ENCODE peak calls at places on chromosomes 3 and 15, in six cellular contexts. E is mammary epithelial cell, H is mesendoderm, X is trophoblast cell, Z is GM12878, J is astrocyte. I is an unnamed sample.

GRCh38 chr3:100325827-100326226 is 8.7 kb upstream of the NIT2 start:
- DNase-seq in E (no peak), H (no peak), X (no peak), Z (no peak), J (no peak), I (no peak)

GRCh38 chr3:82287562-82287961 is 526.1 kb upstream of the GBE1 start:
- DNase-seq in E (no peak), H (no peak), X (no peak), Z (no peak), J (no peak), I (no peak)

GRCh38 chr3:197465996-197466549 is 89.7 kb downstream of the BDH1 start:
- DNase-seq in E (peak; percentile 61), H (no peak), X (peak; percentile 85), Z (no peak), J (peak; percentile 85), I (peak; percentile 79)

GRCh38 chr15:99495430-99496301 is 70.1 kb upstream of the MEF2A start:
- DNase-seq in E (no peak), H (no peak), X (no peak), Z (no peak), J (no peak), I (no peak)

GRCh38 chr3:38836561-38836960 is 20.5 kb upstream of the SCN10A start:
- DNase-seq in E (no peak), H (peak; percentile 76), X (no peak), Z (no peak), J (no peak), I (no peak)

GRCh38 chr3:186079925-186080324 is 29.0 kb downstream of the ETV5 start:
- DNase-seq in E (no peak), H (peak; percentile 88), X (no peak), Z (no peak), J (no peak), I (no peak)

GRCh38 chr3:116087431-116087830 is 357.9 kb downstream of the LSAMP start:
- DNase-seq in E (no peak), H (no peak), X (no peak), Z (no peak), J (no peak), I (no peak)

GRCh38 chr3:111923095-111923771 is 55.6 kb upstream of the ABHD10 start:
- DNase-seq in E (peak; percentile 87), H (no peak), X (peak; percentile 69), Z (no peak), J (no peak), I (no peak)

GRCh38 chr3:128999104-128999503 is 2.0 kb upstream of the EFCC1 start:
- DNase-seq in E (no peak), H (no peak), X (no peak), Z (no peak), J (no peak), I (no peak)
- H3K4me2 ChIP-seq in E (no peak overlapping the region), H (no peak overlapping the region), X (no peak overlapping the region), Z (no peak overlapping the region), J (no peak overlapping the region), I (no peak overlapping the region)

GRCh38 chr15:26771168-26771916 is 1.5 kb downstream of the GABRB3 start:
- DNase-seq in E (no peak), H (peak; percentile 91), X (no peak), Z (no peak), J (no peak), I (peak; percentile 8)

GRCh38 chr15:26773917-26774316 is 1.1 kb upstream of the GABRB3 start:
- DNase-seq in E (no peak), H (peak; percentile 85), X (no peak), Z (no peak), J (no peak), I (no peak)

GRCh38 chr15:26773485-26773877 is 615 bp upstream of the GABRB3 start:
- DNase-seq in E (no peak), H (peak; percentile 67), X (no peak), Z (no peak), J (no peak), I (no peak)

GRCh38 chr15:26771917-26772587 is 814 bp downstream of the GABRB3 start:
- DNase-seq in E (no peak), H (no peak), X (no peak), Z (no peak), J (peak; percentile 2), I (peak; percentile 20)

DNA sequence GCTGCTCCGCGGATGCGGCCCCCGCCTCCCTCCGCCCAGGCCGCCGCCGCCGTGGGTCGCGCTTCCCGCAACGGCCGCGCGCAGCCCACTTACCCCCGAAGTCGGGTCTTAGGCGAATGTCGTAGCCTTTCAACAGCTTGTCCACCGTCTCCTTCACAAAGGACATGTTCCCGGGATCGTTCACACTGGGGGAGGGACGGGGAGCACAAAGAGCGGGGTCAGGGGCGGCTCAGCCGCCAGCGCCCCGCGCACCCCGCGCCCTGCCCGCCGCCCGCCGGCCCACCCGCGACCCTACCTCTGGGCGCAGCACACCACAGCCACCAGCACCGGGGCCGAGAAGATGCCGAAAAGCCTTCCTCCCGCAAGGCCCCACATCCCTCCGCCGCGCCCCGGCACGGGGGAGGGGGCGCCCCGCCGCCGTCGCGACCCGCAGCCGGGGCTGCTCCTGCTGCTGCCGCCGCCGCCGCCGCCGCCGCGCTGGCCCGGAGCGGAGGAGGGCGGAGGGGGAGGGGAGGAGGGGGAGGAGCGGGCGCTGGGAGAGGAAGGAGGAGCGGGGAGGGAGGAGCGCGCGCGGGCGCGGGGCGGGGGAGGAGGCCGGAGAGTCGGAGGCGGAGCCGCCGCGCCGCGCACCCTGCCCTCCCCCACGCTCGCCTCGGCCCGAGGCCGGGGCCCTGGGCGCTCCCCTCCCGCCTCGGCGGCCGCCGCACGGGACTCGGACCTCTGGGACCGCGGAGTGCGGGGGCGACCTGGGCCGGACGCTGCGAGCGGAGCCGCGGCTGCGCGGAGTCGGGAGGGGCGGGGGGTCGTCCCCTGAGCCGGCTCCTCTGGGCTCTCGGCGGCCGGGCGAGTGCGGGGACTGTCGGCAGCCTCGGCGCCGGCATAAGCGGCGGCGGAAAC is at the start of gene GABRB3:
- DNase-seq in E (no peak), H (peak; percentile 87), X (no peak), Z (no peak), J (no peak), I (peak; percentile 12)
- H3K4me2 ChIP-seq in E (no peak within 1 kb of the TSS), H (peak within 1 kb of the TSS; percentile 84), X (peak within 1 kb of the TSS; percentile 100), Z (no peak within 1 kb of the TSS), J (peak within 1 kb of the TSS; percentile 78), I (peak within 1 kb of the TSS; percentile 35)

DNA sequence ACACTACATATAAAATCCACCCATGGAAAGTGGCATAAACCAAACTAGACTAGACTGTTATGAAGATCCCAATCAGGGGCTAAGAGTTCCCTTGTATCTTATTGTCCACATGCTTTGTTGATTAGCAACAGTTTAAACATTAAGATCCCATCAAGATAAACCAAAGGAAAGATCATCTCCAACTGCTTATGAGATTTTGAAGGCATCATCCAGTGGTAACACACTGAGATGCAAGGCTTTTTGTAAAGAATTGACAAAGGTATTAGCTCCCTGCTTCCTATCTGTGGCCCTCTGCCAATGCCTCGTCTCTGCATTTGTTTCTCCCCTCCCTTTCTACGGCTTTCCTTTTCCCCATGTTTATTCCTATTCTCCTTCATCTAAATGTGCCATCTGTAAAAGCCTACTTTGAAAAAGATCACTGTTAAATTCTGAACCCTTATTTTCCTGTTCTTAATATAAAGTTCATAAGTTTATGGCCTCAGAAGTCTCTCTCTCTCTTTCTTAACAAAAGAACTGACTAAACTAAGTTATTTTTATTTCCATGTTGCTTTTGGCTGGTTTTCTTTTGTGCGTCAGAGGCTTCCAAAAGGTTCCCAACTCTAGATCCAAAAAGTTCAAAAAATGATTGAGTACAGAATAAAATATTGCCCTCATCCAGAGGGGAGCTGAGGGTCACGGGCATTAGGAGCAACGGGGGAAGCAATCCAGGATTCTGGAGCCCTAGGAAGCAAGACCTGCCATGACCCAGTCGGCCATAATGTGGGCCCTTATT is 5.5 kb downstream of the PLD1 start:
- DNase-seq in E (no peak), H (no peak), X (no peak), Z (no peak), J (peak; percentile 76), I (peak; percentile 30)
- H3K4me2 ChIP-seq in E (no peak overlapping the region), H (no peak overlapping the region), X (no peak overlapping the region), Z (no peak overlapping the region), J (peak overlapping the region; percentile 61), I (peak overlapping the region; percentile 11)

GRCh38 chr3:14880486-14881179 is 61.9 kb downstream of the FGD5 start:
- DNase-seq in E (no peak), H (no peak), X (no peak), Z (no peak), J (no peak), I (no peak)
- H3K4me2 ChIP-seq in E (no peak overlapping the region), H (no peak overlapping the region), X (no peak overlapping the region), Z (no peak overlapping the region), J (no peak overlapping the region), I (no peak overlapping the region)

GRCh38 chr3:151903501-151903991 is 30.1 kb downstream of the SUCNR1 start:
- DNase-seq in E (no peak), H (peak; percentile 77), X (no peak), Z (no peak), J (peak; percentile 92), I (peak; percentile 48)
- H3K4me2 ChIP-seq in E (no peak overlapping the region), H (no peak overlapping the region), X (no peak overlapping the region), Z (no peak overlapping the region), J (peak overlapping the region; percentile 66), I (no peak overlapping the region)

GRCh38 chr3:4720316-4721075 is 227.3 kb downstream of the ITPR1 start:
- DNase-seq in E (peak; percentile 70), H (peak; percentile 81), X (peak; percentile 20), Z (no peak), J (peak; percentile 94), I (peak; percentile 84)
- H3K4me2 ChIP-seq in E (no peak overlapping the region), H (no peak overlapping the region), X (no peak overlapping the region), Z (no peak overlapping the region), J (peak overlapping the region; percentile 75), I (peak overlapping the region; percentile 45)

DNA sequence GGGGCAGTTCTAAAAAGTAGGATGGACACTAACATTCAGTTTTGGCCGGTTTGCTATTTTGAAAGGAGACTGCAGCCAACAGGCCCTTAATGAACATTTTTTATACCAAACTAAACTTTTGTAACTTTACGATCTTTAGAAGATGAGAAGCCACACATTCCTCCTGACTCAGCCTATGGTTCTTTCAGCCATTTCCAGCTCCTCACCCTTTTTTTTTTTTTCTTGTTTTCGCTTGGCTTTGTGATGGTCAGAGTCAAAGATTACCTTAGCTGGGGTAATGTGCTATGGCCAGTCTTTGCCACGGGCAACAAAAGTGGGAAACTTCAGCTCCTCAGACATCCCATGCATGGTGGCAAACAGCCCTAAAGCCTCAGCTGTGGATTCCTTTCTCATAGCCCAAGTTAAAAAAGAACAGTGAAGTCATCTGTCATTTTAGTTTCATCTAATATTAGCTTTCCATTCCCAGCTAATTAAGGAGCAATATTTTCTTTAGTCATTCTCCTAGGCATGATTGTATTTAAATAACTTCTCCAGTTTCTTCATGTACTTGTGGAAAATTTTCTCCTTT is 368.7 kb downstream of the MFSD1 start:
- DNase-seq in E (no peak), H (no peak), X (no peak), Z (no peak), J (peak; percentile 64), I (peak; percentile 78)
- H3K4me2 ChIP-seq in E (no peak overlapping the region), H (no peak overlapping the region), X (no peak overlapping the region), Z (no peak overlapping the region), J (peak overlapping the region; percentile 39), I (peak overlapping the region; percentile 52)

I was measured in GM23248.